ENCODE peak calls at places on chromosomes 12 and 14, in five cellular contexts. W is HepG2, X is K562, M is H1, A is GM12878. H is an unnamed sample.

GRCh38 chr14:36915089-36915488 is 253.4 kb downstream of the PAX9 start:
- DNase-seq in W (no peak), X (no peak), M (no peak), A (no peak), H (no peak)

GRCh38 chr12:132285991-132286681 is 43.3 kb downstream of the GALNT9 start:
- DNase-seq in W (peak; percentile 35), X (no peak), M (peak; percentile 69), A (no peak), H (peak; percentile 62)

GRCh38 chr12:44405267-44405666 is 470.8 kb downstream of the NELL2 start:
- DNase-seq in W (no peak), X (no peak), M (no peak), A (no peak), H (no peak)

GRCh38 chr14:57961793-57962075 is 95.8 kb upstream of the SLC35F4 start:
- DNase-seq in W (no peak), X (no peak), M (no peak), A (no peak), H (no peak)

GRCh38 chr12:29616664-29617409 is 119.4 kb upstream of the OVCH1 start:
- DNase-seq in W (no peak), X (no peak), M (no peak), A (no peak), H (no peak)

GRCh38 chr12:22658214-22658613 is 33.2 kb downstream of the ETNK1 start:
- DNase-seq in W (no peak), X (no peak), M (no peak), A (no peak), H (no peak)

GRCh38 chr12:116539361-116539771 is 19.8 kb upstream of the MAP1LC3B2 start:
- DNase-seq in W (no peak), X (no peak), M (no peak), A (no peak), H (no peak)

GRCh38 chr12:59803735-59804134 is 207.9 kb downstream of the SLC16A7 start:
- DNase-seq in W (no peak), X (no peak), M (no peak), A (no peak), H (no peak)

GRCh38 chr12:76020281-76020680 is 11.3 kb downstream of the PHLDA1 start:
- DNase-seq in W (no peak), X (no peak), M (no peak), A (peak; percentile 15), H (no peak)

GRCh38 chr12:2172486-2173214 is 119.9 kb downstream of the CACNA1C start:
- DNase-seq in W (no peak), X (no peak), M (no peak), A (no peak), H (no peak)

GRCh38 chr14:60509438-60510253 is 700 bp downstream of the SIX6 start:
- DNase-seq in W (no peak), X (no peak), M (peak; percentile 79), A (no peak), H (peak; percentile 67)

GRCh38 chr12:89454080-89454848 is 70.3 kb downstream of the GALNT4 start:
- DNase-seq in W (no peak), X (no peak), M (no peak), A (no peak), H (no peak)

GRCh38 chr12:92747151-92747550 is 44.4 kb downstream of the PLEKHG7 start:
- DNase-seq in W (no peak), X (no peak), M (no peak), A (no peak), H (no peak)

GRCh38 chr14:30322819-30323218 is 236.1 kb upstream of the G2E3 start:
- DNase-seq in W (no peak), X (no peak), M (no peak), A (no peak), H (no peak)

GRCh38 chr14:95388699-95389098 is 69.0 kb upstream of the CLMN start:
- DNase-seq in W (no peak), X (no peak), M (no peak), A (no peak), H (no peak)

GRCh38 chr14:74478996-74479635 is 14.0 kb downstream of the NPC2 start:
- DNase-seq in W (peak; percentile 13), X (peak; percentile 13), M (no peak), A (no peak), H (peak; percentile 67)

GRCh38 chr12:113980537-113981337 is 14.6 kb upstream of the RBM19 start:
- DNase-seq in W (peak; percentile 47), X (peak; percentile 79), M (peak; percentile 66), A (no peak), H (peak; percentile 57)

GRCh38 chr12:112285600-112286401 is 96.4 kb downstream of the HECTD4 start:
- DNase-seq in W (peak; percentile 83), X (no peak), M (no peak), A (no peak), H (no peak)

GRCh38 chr14:105475269-105475915 is 771 bp downstream of the CRIP2 start:
- DNase-seq in W (no peak), X (no peak), M (no peak), A (no peak), H (no peak)

GRCh38 chr12:70571705-70572269 is 65.4 kb downstream of the PTPRB start:
- DNase-seq in W (peak; percentile 50), X (no peak), M (no peak), A (no peak), H (no peak)

GRCh38 chr12:12244341-12244740 is 22.5 kb downstream of the LRP6 start:
- DNase-seq in W (no peak), X (no peak), M (no peak), A (no peak), H (no peak)

GRCh38 chr12:13367973-13368372 is 171.4 kb downstream of the EMP1 start:
- DNase-seq in W (no peak), X (no peak), M (peak; percentile 32), A (no peak), H (no peak)

GRCh38 chr12:87217486-87217885 is 811.7 kb downstream of the C12orf50 start:
- DNase-seq in W (no peak), X (no peak), M (no peak), A (no peak), H (no peak)

GRCh38 chr14:85565862-85566296 is 35.9 kb downstream of the FLRT2 start:
- DNase-seq in W (no peak), X (no peak), M (no peak), A (no peak), H (no peak)

GRCh38 chr12:92784795-92785562 is 82.2 kb downstream of the PLEKHG7 start:
- DNase-seq in W (peak; percentile 85), X (peak; percentile 77), M (no peak), A (peak; percentile 70), H (peak; percentile 38)

GRCh38 chr14:74583689-74584434 is 28.2 kb downstream of the LTBP2 start:
- DNase-seq in W (no peak), X (no peak), M (no peak), A (no peak), H (no peak)

GRCh38 chr12:86681062-86681461 is 424.9 kb upstream of the MGAT4C start:
- DNase-seq in W (no peak), X (no peak), M (no peak), A (no peak), H (no peak)

GRCh38 chr12:42862055-42862454 is 272.5 kb upstream of the PRICKLE1 start:
- DNase-seq in W (no peak), X (no peak), M (no peak), A (no peak), H (no peak)

GRCh38 chr12:104374806-104375205 is 71.3 kb downstream of the EID3 start:
- DNase-seq in W (no peak), X (no peak), M (no peak), A (no peak), H (no peak)

GRCh38 chr14:101241147-101241546 is 320.1 kb upstream of the DIO3 start:
- DNase-seq in W (no peak), X (no peak), M (no peak), A (no peak), H (no peak)

GRCh38 chr14:76811561-76811960 is 1.1 kb downstream of the ANGEL1 start:
- DNase-seq in W (no peak), X (peak; percentile 17), M (no peak), A (no peak), H (no peak)

GRCh38 chr12:3679831-3680230 is 73.1 kb downstream of the CRACR2A start:
- DNase-seq in W (no peak), X (no peak), M (peak; percentile 19), A (no peak), H (no peak)
- TF ChIP-seq TAF1 in W (no peak), X (no peak), M (no peak), A (no peak), H (no peak)

GRCh38 chr14:87896393-87897380 is 96.3 kb downstream of the GALC start:
- DNase-seq in W (peak; percentile 41), X (peak; percentile 44), M (no peak), A (no peak), H (peak; percentile 35)
- TF ChIP-seq GABPA in W (no peak), X (no peak), M (no peak), A (no peak), H (no peak)

DNA sequence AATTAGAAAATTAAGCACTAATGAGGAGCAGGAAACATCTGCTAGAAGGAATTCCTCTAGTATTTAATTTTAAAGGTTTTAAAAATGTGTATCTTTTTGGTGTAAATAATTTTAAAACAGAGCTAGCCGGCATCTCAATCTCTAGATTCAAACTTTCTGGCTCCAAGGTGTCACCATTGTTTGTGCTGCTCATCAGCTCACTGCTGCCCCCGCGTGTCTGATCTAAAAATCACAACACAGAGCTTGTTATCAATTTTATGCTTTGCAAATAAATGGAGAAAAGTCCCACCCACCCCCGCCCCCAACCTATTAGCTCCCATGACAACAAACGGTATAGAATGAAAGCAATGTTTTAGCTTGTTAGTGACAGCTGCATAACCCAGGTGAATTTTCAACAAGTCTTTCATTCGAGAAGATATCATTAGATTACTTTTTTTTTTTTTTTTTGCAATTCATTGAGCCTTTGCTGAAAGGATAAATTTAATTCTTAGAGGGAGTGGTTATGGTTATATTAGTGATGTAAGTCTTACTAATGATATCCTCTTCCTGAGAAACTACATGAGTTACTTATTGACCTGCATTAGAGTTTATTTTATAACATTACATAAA is 11.3 kb upstream of the ABHD12B start:
- DNase-seq in W (peak; percentile 66), X (peak; percentile 75), M (peak; percentile 94), A (peak; percentile 50), H (peak; percentile 82)
- H3K9ac ChIP-seq in W (peak overlapping the region; percentile 55), X (no peak overlapping the region), M (no peak overlapping the region), A (peak overlapping the region; percentile 51), H (peak overlapping the region; percentile 58)

DNA sequence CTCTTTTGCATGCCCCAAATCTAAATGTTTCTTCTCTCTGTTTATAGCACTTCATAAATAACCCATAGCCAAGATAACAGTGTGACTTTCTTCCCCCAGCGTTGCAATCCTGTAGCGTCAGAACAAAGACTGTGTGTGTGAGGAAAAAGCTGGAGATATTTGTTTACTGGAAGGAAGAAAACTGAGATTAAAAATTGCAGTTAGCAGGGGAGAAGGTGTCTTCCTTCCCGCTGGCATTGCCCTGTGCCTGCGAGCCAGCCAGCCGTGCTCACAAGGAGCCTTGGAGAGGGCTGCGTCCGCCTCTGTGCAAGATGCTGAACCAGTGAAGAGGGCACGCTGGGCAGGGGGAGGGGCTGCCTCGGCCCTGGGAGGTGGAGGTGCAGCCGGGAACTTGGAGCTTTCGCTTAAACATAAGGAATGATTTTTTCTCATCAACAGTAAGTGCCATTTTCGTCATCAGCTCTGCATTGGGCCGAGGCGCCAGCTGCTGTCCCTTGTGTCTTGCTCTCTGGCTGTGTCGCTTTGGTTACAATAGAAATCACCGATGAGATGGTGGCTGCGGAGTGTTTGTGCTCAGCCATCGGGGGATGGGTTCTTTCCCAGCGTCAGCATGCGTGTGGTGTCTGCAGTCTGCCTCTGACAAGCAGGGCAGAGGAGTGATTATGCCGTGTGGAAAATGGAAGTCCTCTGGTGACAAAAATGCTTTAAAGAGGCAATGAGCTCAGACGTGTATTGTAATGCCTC is 97.3 kb downstream of the ESR2 start:
- DNase-seq in W (no peak), X (peak; percentile 13), M (peak; percentile 78), A (no peak), H (peak; percentile 79)
- TF ChIP-seq TAF1 in W (no peak), X (no peak), M (no peak), A (no peak), H (no peak)

GRCh38 chr12:98498635-98499034 is 16.8 kb upstream of the TMPO start:
- DNase-seq in W (no peak), X (no peak), M (no peak), A (no peak), H (no peak)
- TF ChIP-seq GABPA in W (no peak), X (no peak), M (no peak), A (no peak), H (no peak)